ENCODE peak calls at places on chromosomes 3 and 15, in six cellular contexts. H, E, L, N, C and I are unnamed samples.

GRCh38 chr3:22732641-22733040 is 470.5 kb upstream of the UBE2E2 start:
- DNase-seq in H (no peak), E (no peak), L (no peak), N (no peak), C (no peak), I (no peak)

GRCh38 chr3:38117748-38118420 is 19.0 kb downstream of the ACAA1 start:
- DNase-seq in H (peak; percentile 53), E (peak; percentile 78), L (peak; percentile 48), N (peak; percentile 41), C (peak; percentile 66), I (peak; percentile 70)

GRCh38 chr15:62648954-62649353 is 393.6 kb upstream of the TPM1 start:
- DNase-seq in H (peak; percentile 42), E (peak; percentile 31), L (no peak), N (peak; percentile 35), C (peak; percentile 35), I (peak; percentile 43)

GRCh38 chr15:42016971-42017370 is 3.9 kb downstream of the PLA2G4E start:
- DNase-seq in H (no peak), E (no peak), L (no peak), N (no peak), C (no peak), I (no peak)

GRCh38 chr3:73661262-73661661 is 36.5 kb upstream of the PDZRN3 start:
- DNase-seq in H (no peak), E (no peak), L (peak; percentile 81), N (no peak), C (peak; percentile 81), I (no peak)

GRCh38 chr3:138653567-138653966 is 45.0 kb downstream of the FAIM start:
- DNase-seq in H (no peak), E (no peak), L (no peak), N (no peak), C (no peak), I (no peak)

GRCh38 chr15:67039349-67040075 is 25.9 kb upstream of the SMAD3 start:
- DNase-seq in H (no peak), E (no peak), L (no peak), N (no peak), C (no peak), I (no peak)

GRCh38 chr15:58453931-58454793 is 22.4 kb downstream of the LIPC start:
- DNase-seq in H (no peak), E (peak; percentile 47), L (no peak), N (no peak), C (peak; percentile 45), I (no peak)

GRCh38 chr15:29676961-29677402 is 145.3 kb downstream of the TJP1 start:
- DNase-seq in H (no peak), E (no peak), L (no peak), N (no peak), C (peak; percentile 62), I (peak; percentile 58)

GRCh38 chr15:85094685-85095084 is 113.0 kb downstream of the PDE8A start:
- DNase-seq in H (no peak), E (no peak), L (peak; percentile 22), N (no peak), C (peak; percentile 50), I (peak; percentile 13)

GRCh38 chr15:33066584-33066983 is 127.9 kb downstream of the FMN1 start:
- DNase-seq in H (no peak), E (no peak), L (no peak), N (no peak), C (no peak), I (no peak)

GRCh38 chr3:8494332-8494731 is 7.3 kb upstream of the LMCD1 start:
- DNase-seq in H (no peak), E (no peak), L (no peak), N (no peak), C (no peak), I (no peak)

GRCh38 chr3:195260286-195260905 is 10.6 kb downstream of the XXYLT1 start:
- DNase-seq in H (no peak), E (no peak), L (no peak), N (no peak), C (peak; percentile 24), I (peak; percentile 27)

GRCh38 chr3:30473374-30474051 is 132.9 kb upstream of the TGFBR2 start:
- DNase-seq in H (peak; percentile 85), E (no peak), L (peak; percentile 86), N (no peak), C (peak; percentile 93), I (peak; percentile 81)

GRCh38 chr3:120637836-120638559 is 41.9 kb downstream of the NDUFB4 start:
- DNase-seq in H (no peak), E (no peak), L (peak; percentile 10), N (no peak), C (peak; percentile 54), I (no peak)

GRCh38 chr3:11610044-11610671 is 33.6 kb downstream of the VGLL4 start:
- DNase-seq in H (peak; percentile 71), E (peak; percentile 90), L (no peak), N (no peak), C (peak; percentile 79), I (peak; percentile 52)

GRCh38 chr15:53559364-53560253 is 199.9 kb downstream of the WDR72 start:
- DNase-seq in H (no peak), E (no peak), L (no peak), N (no peak), C (no peak), I (no peak)

GRCh38 chr3:139204756-139205155 is 139.1 kb upstream of the MRPS22 start:
- DNase-seq in H (peak; percentile 31), E (no peak), L (peak; percentile 57), N (no peak), C (peak; percentile 29), I (peak; percentile 26)

GRCh38 chr3:181292984-181293383 is 303.4 kb upstream of the DNAJC19 start:
- DNase-seq in H (no peak), E (no peak), L (no peak), N (no peak), C (peak; percentile 71), I (no peak)

GRCh38 chr3:30721314-30721634 is 114.9 kb downstream of the TGFBR2 start:
- DNase-seq in H (no peak), E (no peak), L (no peak), N (no peak), C (no peak), I (no peak)

DNA sequence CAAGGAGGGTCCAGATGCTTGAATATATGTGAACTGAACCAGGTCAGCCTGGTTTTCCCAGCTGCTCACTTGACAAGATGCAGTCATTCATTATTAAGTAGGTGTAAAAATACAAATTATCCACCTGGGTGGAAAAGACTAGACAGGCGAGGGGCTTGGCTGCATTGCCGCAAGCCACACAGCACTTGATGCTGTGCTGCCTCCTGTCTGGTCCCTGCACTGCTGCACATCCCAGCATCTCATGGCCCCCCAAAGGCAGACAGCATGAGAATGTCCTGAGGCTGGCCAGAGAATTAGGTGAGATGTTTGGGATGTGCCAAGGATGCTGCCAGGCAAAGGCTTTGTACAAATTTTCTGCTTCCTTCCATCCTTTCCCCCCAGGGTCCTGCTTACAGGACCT is 115.0 kb downstream of the NTRK3 start:
- DNase-seq in H (no peak), E (no peak), L (no peak), N (no peak), C (no peak), I (no peak)
- TF ChIP-seq CTCF in H (no peak), E (no peak), L (no peak), N (no peak), C (no peak), I (no peak)

GRCh38 chr15:40952301-40952900 is 870 bp upstream of the CHAC1 start:
- DNase-seq in H (no peak), E (no peak), L (no peak), N (no peak), C (no peak), I (no peak)
- H3K4me3 ChIP-seq in H (peak overlapping the region; percentile 93), E (peak overlapping the region; percentile 63), L (peak overlapping the region; percentile 91), N (peak overlapping the region; percentile 73), C (peak overlapping the region; percentile 79), I (peak overlapping the region; percentile 92)

GRCh38 chr3:71859128-71859519 is 74.2 kb upstream of the PROK2 start:
- DNase-seq in H (peak; percentile 4), E (no peak), L (no peak), N (no peak), C (peak; percentile 48), I (peak; percentile 14)
- TF ChIP-seq CTCF in H (no peak), E (peak; percentile 64), L (no peak), N (peak; percentile 38), C (peak; percentile 25), I (no peak)

GRCh38 chr3:112391648-112392047 is 58.7 kb downstream of the CD200 start:
- DNase-seq in H (peak; percentile 74), E (no peak), L (no peak), N (no peak), C (no peak), I (peak; percentile 89)

GRCh38 chr3:112392393-112393359 is 59.7 kb downstream of the CD200 start:
- DNase-seq in H (no peak), E (no peak), L (no peak), N (no peak), C (no peak), I (no peak)

GRCh38 chr3:112389961-112390360 is 57.0 kb downstream of the CD200 start:
- DNase-seq in H (no peak), E (no peak), L (no peak), N (no peak), C (no peak), I (no peak)

GRCh38 chr3:112388972-112389371 is 56.0 kb downstream of the CD200 start:
- DNase-seq in H (no peak), E (no peak), L (no peak), N (no peak), C (no peak), I (no peak)

GRCh38 chr3:112390783-112391641 is 58.1 kb downstream of the CD200 start:
- DNase-seq in H (peak; percentile 92), E (no peak), L (peak; percentile 73), N (no peak), C (peak; percentile 79), I (peak; percentile 99)
- H3K4me3 ChIP-seq in H (no peak overlapping the region), E (no peak overlapping the region), L (no peak overlapping the region), N (no peak overlapping the region), C (no peak overlapping the region), I (no peak overlapping the region)